ENCODE peak calls at places on chromosome 11, in five cellular contexts. O, B, W, P and F are unnamed samples.

GRCh38 chr11:16511109-16511806 is 154.9 kb upstream of the SOX6 start:
- DNase-seq in O (no peak), B (no peak), W (peak; percentile 75), P (no peak), F (no peak)

GRCh38 chr11:66529069-66529468 is 16.8 kb downstream of the ZDHHC24 start:
- DNase-seq in O (no peak), B (no peak), W (no peak), P (no peak), F (no peak)

GRCh38 chr11:27938011-27938410 is 169.9 kb downstream of the KIF18A start:
- DNase-seq in O (no peak), B (no peak), W (peak; percentile 68), P (no peak), F (no peak)

GRCh38 chr11:101862410-101863233 is 52.2 kb upstream of the CEP126 start:
- DNase-seq in O (no peak), B (no peak), W (peak; percentile 90), P (no peak), F (peak; percentile 23)

GRCh38 chr11:114762437-114762836 is 84.1 kb downstream of the NXPE2 start:
- DNase-seq in O (peak; percentile 44), B (peak; percentile 64), W (peak; percentile 61), P (peak; percentile 44), F (peak; percentile 50)

GRCh38 chr11:1053121-1053901 is 16.8 kb upstream of the MUC6 start:
- DNase-seq in O (no peak), B (no peak), W (no peak), P (no peak), F (no peak)

GRCh38 chr11:13102865-13103539 is 93.9 kb downstream of the RASSF10 start:
- DNase-seq in O (no peak), B (no peak), W (no peak), P (no peak), F (no peak)

GRCh38 chr11:2109541-2110019 is 29.6 kb downstream of the IGF2 start:
- DNase-seq in O (no peak), B (peak; percentile 39), W (no peak), P (no peak), F (no peak)